ENCODE peak calls at places on chromosomes 13 and 19, in four cellular contexts. One of them, this sample, is unnamed.
A peak's percentile ranks its signal among the peaks of the same experiment; 100 is the strongest.

GRCh38 chr19:46975918-46976782 is 43.5 kb upstream of the NPAS1 start:
- DNase-seq in GM12878: no peak
- DNase-seq in K562: peak; percentile 34
- DNase-seq in HepG2: peak; percentile 70
- DNase-seq in this sample: no peak

GRCh38 chr19:4365791-4366665 is 22.7 kb downstream of the MPND start:
- DNase-seq in GM12878: no peak
- DNase-seq in K562: no peak
- DNase-seq in HepG2: no peak
- DNase-seq in this sample: no peak

GRCh38 chr13:54029226-54029625 is 1000.6 kb downstream of the OLFM4 start:
- DNase-seq in GM12878: peak; percentile 21
- DNase-seq in K562: no peak
- DNase-seq in HepG2: no peak
- DNase-seq in this sample: no peak

GRCh38 chr19:41945135-41945766 is 13.9 kb downstream of the RABAC1 start:
- DNase-seq in GM12878: peak; percentile 94
- DNase-seq in K562: no peak
- DNase-seq in HepG2: no peak
- DNase-seq in this sample: no peak

GRCh38 chr13:51444922-51445321 is 7.9 kb downstream of the INTS6 start:
- DNase-seq in GM12878: no peak
- DNase-seq in K562: no peak
- DNase-seq in HepG2: no peak
- DNase-seq in this sample: peak; percentile 13

GRCh38 chr13:26227396-26227971 is 5.4 kb upstream of the RNF6 start:
- DNase-seq in GM12878: no peak
- DNase-seq in K562: peak; percentile 24
- DNase-seq in HepG2: no peak
- DNase-seq in this sample: no peak

GRCh38 chr13:21528616-21529015 is 69.5 kb upstream of the ZDHHC20 start:
- DNase-seq in GM12878: no peak
- DNase-seq in K562: no peak
- DNase-seq in HepG2: no peak
- DNase-seq in this sample: no peak

GRCh38 chr13:27359203-27359821 is 65.1 kb upstream of the GTF3A start:
- DNase-seq in GM12878: no peak
- DNase-seq in K562: peak; percentile 65
- DNase-seq in HepG2: peak; percentile 43
- DNase-seq in this sample: peak; percentile 53

GRCh38 chr13:112376050-112376681 is at the start of gene SPACA7:
- DNase-seq in GM12878: no peak
- DNase-seq in K562: no peak
- DNase-seq in HepG2: no peak
- DNase-seq in this sample: no peak

GRCh38 chr13:96460571-96460970 is 370.7 kb downstream of the HS6ST3 start:
- DNase-seq in GM12878: no peak
- DNase-seq in K562: no peak
- DNase-seq in HepG2: no peak
- DNase-seq in this sample: no peak

GRCh38 chr13:96104516-96104915 is 14.6 kb downstream of the HS6ST3 start:
- DNase-seq in GM12878: no peak
- DNase-seq in K562: no peak
- DNase-seq in HepG2: no peak
- DNase-seq in this sample: no peak

GRCh38 chr19:56400485-56400884 is 3.6 kb upstream of the ZNF583 start:
- DNase-seq in GM12878: no peak
- DNase-seq in K562: no peak
- DNase-seq in HepG2: no peak
- DNase-seq in this sample: no peak

GRCh38 chr13:37141011-37141410 is 35.5 kb upstream of the CSNK1A1L start:
- DNase-seq in GM12878: no peak
- DNase-seq in K562: no peak
- DNase-seq in HepG2: no peak
- DNase-seq in this sample: no peak

GRCh38 chr13:43988302-43988701 is 108.6 kb downstream of the LACC1 start:
- DNase-seq in GM12878: no peak
- DNase-seq in K562: no peak
- DNase-seq in HepG2: no peak
- DNase-seq in this sample: no peak

GRCh38 chr13:43990021-43990420 is 110.3 kb downstream of the LACC1 start:
- DNase-seq in GM12878: no peak
- DNase-seq in K562: no peak
- DNase-seq in HepG2: no peak
- DNase-seq in this sample: no peak

GRCh38 chr13:43990829-43991228 is 111.1 kb downstream of the LACC1 start:
- DNase-seq in GM12878: no peak
- DNase-seq in K562: no peak
- DNase-seq in HepG2: no peak
- DNase-seq in this sample: no peak

GRCh38 chr13:43994999-43995859 is 115.5 kb downstream of the LACC1 start:
- DNase-seq in GM12878: no peak
- DNase-seq in K562: no peak
- DNase-seq in HepG2: no peak
- DNase-seq in this sample: no peak

DNA sequence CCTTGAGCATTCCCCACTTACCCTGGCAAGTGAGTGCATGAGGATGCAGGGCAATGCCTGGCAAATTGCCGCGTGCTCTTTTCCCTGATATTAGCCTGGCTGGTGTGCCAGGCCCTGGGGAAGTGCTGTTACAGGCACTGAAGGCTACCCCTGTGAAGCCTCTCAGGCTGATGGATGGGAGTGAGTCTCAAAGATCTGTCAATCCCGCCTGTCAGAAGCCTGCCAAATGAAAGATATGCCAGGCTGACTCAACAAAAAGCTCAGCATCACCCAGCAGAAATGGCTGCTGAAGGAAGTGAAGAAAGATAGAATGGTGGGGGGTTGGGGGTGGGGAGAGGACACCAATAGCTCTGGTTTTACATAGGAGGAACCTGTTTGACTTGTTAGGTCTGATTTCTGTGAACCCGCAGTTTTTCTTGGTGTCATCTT is 112.1 kb downstream of the LACC1 start:
- DNase-seq in GM12878: no peak
- DNase-seq in K562: no peak
- DNase-seq in HepG2: no peak
- DNase-seq in this sample: no peak
- TF ChIP-seq EP300 in GM12878: no peak
- TF ChIP-seq EP300 in K562: no peak
- TF ChIP-seq EP300 in HepG2: no peak
- TF ChIP-seq EP300 in this sample: no peak

DNA sequence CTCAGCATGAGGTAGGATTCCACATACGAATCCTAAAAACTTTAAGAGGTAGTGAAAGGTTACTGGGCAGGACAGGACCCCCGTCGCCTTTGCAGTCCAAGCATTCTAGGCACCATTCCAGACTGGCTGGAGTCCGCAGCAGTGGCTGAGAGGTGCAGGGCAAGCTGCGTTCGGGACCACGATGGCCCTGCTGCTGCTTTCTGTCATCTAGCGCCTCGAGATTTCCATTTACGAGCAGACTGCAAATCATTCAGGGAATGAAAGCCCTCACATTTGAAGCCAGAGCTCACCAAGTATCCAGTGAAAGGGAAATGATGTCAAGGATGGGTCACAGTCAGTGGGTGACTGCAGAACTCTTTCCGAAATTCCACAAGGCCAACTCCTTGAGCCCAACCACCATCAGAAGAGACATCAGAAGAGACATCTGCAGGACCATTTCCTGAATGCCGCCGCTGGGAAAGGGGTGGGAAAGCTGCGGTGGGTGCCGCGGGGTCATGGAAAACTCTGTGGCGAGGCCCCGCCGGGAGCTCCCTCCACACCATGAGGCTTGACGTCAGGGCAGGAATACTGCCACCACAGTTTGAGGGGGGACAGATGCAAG is 88.3 kb downstream of the COL4A1 start:
- DNase-seq in GM12878: no peak
- DNase-seq in K562: no peak
- DNase-seq in HepG2: no peak
- DNase-seq in this sample: no peak
- TF ChIP-seq MAX in GM12878: no peak
- TF ChIP-seq MAX in K562: no peak
- TF ChIP-seq MAX in HepG2: no peak
- TF ChIP-seq MAX in this sample: no peak

GRCh38 chr19:50567882-50568281 is 353 bp downstream of the LRRC4B start:
- DNase-seq in GM12878: no peak
- DNase-seq in K562: no peak
- DNase-seq in HepG2: no peak
- DNase-seq in this sample: no peak

GRCh38 chr19:50569023-50569697 is 925 bp upstream of the LRRC4B start:
- DNase-seq in GM12878: no peak
- DNase-seq in K562: no peak
- DNase-seq in HepG2: no peak
- DNase-seq in this sample: no peak

GRCh38 chr19:50565984-50566903 is 2.0 kb downstream of the LRRC4B start:
- DNase-seq in GM12878: no peak
- DNase-seq in K562: no peak
- DNase-seq in HepG2: no peak
- DNase-seq in this sample: no peak

GRCh38 chr19:50568321-50569022 is at the start of gene LRRC4B:
- DNase-seq in GM12878: no peak
- DNase-seq in K562: peak; percentile 65
- DNase-seq in HepG2: no peak
- DNase-seq in this sample: no peak

GRCh38 chr19:50567052-50567841 is 988 bp downstream of the LRRC4B start:
- DNase-seq in GM12878: no peak
- DNase-seq in K562: peak; percentile 44
- DNase-seq in HepG2: no peak
- DNase-seq in this sample: peak; percentile 50
- TF ChIP-seq JUNB in GM12878: no peak
- TF ChIP-seq JUNB in K562: no peak
- TF ChIP-seq JUNB in HepG2: no peak
- TF ChIP-seq JUNB in this sample: no peak

GRCh38 chr13:98536729-98537128 is 40.2 kb downstream of the STK24 start:
- DNase-seq in GM12878: no peak
- DNase-seq in K562: no peak
- DNase-seq in HepG2: no peak
- DNase-seq in this sample: no peak

GRCh38 chr13:98533912-98534311 is 43.0 kb downstream of the STK24 start:
- DNase-seq in GM12878: no peak
- DNase-seq in K562: no peak
- DNase-seq in HepG2: no peak
- DNase-seq in this sample: no peak

GRCh38 chr13:98534821-98535220 is 42.1 kb downstream of the STK24 start:
- DNase-seq in GM12878: no peak
- DNase-seq in K562: no peak
- DNase-seq in HepG2: no peak
- DNase-seq in this sample: no peak

GRCh38 chr13:98537306-98537705 is 39.6 kb downstream of the STK24 start:
- DNase-seq in GM12878: no peak
- DNase-seq in K562: no peak
- DNase-seq in HepG2: no peak
- DNase-seq in this sample: no peak

DNA sequence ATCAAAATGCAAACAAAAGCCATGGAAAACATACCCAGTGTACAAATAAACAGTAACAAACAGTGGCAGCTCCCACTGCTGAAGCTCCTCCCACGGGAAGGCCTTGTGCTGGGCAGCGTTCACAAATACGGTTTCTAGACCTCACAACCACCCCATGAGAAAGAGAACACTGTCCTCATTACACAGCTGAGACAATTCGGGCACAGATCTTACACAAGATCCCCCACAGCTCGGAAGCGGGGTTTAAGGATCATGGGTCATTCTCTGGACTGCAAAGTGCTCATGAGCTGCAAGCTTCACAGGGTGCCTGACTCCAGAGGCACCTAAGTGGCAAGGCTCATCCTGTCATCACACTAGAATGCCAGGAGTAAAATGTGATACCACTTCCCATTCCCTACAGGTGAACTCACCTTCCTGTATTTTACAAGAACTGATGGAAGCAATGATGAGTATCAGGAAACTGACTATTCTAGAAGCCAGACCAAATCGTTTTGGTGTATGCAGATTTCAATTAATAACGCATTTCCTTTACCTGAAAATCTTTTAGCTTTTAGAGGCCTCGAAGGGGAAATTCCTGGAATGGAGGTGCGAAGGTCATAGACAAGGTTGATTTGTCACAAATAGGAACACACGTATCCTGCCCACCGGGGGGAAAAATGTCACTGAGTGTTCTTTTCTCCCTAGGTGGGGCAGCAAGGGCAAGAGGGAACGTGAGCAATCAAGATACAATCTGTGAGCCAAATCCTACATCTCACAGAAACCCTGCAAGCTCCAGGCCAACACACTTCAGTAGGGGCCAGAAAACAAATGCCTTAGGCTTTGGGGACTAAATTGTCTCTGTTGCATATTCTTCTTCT is 41.2 kb downstream of the STK24 start:
- DNase-seq in GM12878: no peak
- DNase-seq in K562: no peak
- DNase-seq in HepG2: peak; percentile 22
- DNase-seq in this sample: no peak
- TF ChIP-seq EP300 in GM12878: no peak
- TF ChIP-seq EP300 in K562: no peak
- TF ChIP-seq EP300 in HepG2: no peak
- TF ChIP-seq EP300 in this sample: no peak

DNA sequence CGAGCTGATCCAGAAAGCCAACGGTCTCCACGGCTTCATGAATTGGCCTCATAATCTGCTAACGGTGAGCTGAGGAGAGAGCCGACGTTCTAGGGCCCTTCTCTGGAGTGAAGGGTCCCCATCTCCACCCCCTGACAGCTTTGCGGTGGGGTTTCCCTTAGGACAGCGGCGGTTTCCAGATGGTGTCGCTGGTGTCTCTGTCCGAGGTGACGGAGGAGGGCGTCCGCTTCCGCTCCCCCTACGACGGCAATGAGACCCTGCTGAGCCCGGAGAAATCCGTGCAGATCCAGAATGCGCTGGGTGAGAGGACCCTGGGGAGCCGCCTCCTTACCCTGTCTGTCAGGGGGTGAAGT is 692 bp downstream of the QTRT1 start:
- DNase-seq in GM12878: no peak
- DNase-seq in K562: peak; percentile 80
- DNase-seq in HepG2: peak; percentile 56
- DNase-seq in this sample: no peak
- TF ChIP-seq MAX in GM12878: no peak
- TF ChIP-seq MAX in K562: no peak
- TF ChIP-seq MAX in HepG2: no peak
- TF ChIP-seq MAX in this sample: no peak

DNA sequence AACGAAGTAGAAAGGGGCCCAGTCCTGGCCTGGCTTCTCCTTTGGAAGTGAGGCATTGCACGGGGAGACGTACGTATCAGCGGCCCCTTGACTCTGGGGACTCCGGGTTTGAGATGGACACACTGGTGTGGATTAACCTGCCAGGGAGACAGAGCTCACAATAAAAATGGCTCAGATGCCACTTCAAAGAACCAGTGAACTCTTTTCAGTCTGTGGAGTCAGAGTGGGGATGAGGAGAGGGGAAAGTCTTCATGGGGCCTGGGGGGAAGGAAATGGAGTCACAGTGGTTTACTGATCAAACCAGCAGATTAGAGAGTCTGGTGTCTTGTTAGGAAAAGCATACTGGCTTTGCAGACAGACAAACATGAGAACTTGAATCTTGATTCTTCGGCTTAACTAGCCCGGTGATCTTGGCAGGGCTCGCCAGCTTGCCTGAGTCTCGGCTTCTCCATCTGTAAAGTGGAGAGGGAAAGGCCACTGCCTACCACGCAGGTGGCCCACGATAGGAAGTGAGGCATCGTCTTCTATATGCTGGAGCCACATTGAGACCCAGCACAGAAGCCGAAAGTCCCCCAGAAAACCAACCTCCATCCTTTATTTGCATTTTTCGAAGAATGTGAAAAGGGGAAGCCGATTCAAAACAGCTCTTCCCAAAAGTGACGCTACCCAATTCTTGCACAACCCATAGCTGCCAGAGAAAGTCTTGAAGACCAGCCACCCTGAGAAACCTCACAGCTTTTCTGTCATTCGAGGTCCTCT is at the start of gene FFAR1:
- DNase-seq in GM12878: peak; percentile 96
- DNase-seq in K562: no peak
- DNase-seq in HepG2: no peak
- DNase-seq in this sample: no peak
- TF ChIP-seq JUNB in GM12878: peak; percentile 77
- TF ChIP-seq JUNB in K562: no peak
- TF ChIP-seq JUNB in HepG2: no peak
- TF ChIP-seq JUNB in this sample: no peak

This sample was measured in A549.